ENCODE peak calls at places on chromosomes 16 and 17, in six cellular contexts. One of them, this sample, is unnamed. For H3K4me1, the result is how much of the 10 kb centered on the place peaks cover.

GRCh38 chr16:49556252-49557069 is 182.9 kb downstream of the C16orf78 start:
- DNase-seq in CD8-positive, alpha-beta memory T cell: no peak
- DNase-seq in HepG2: peak
- DNase-seq in aorta: no peak
- DNase-seq in GM12878: no peak
- DNase-seq in right cardiac atrium: no peak
- DNase-seq in this sample: no peak

GRCh38 chr16:12794486-12795399 is 8.9 kb downstream of the CPPED1 start:
- DNase-seq in CD8-positive, alpha-beta memory T cell: no peak
- DNase-seq in HepG2: no peak
- DNase-seq in aorta: no peak
- DNase-seq in GM12878: no peak
- DNase-seq in right cardiac atrium: peak
- DNase-seq in this sample: no peak

GRCh38 chr17:75844530-75845057 is 390 bp upstream of the UNC13D start:
- DNase-seq in CD8-positive, alpha-beta memory T cell: no peak
- DNase-seq in HepG2: peak
- DNase-seq in aorta: no peak
- DNase-seq in GM12878: no peak
- DNase-seq in right cardiac atrium: peak
- DNase-seq in this sample: peak

GRCh38 chr17:10803830-10804498 is at the start of gene TMEM238L:
- DNase-seq in CD8-positive, alpha-beta memory T cell: no peak
- DNase-seq in HepG2: no peak
- DNase-seq in aorta: no peak
- DNase-seq in GM12878: no peak
- DNase-seq in right cardiac atrium: no peak
- DNase-seq in this sample: peak

GRCh38 chr17:29241015-29241963 is 5.4 kb upstream of the CRYBA1 start:
- DNase-seq in CD8-positive, alpha-beta memory T cell: no peak
- DNase-seq in HepG2: peak
- DNase-seq in aorta: peak
- DNase-seq in GM12878: no peak
- DNase-seq in right cardiac atrium: peak
- DNase-seq in this sample: peak

GRCh38 chr16:64738321-64738960 is 383.4 kb downstream of the CDH11 start:
- DNase-seq in CD8-positive, alpha-beta memory T cell: no peak
- DNase-seq in HepG2: no peak
- DNase-seq in aorta: no peak
- DNase-seq in GM12878: no peak
- DNase-seq in right cardiac atrium: no peak
- DNase-seq in this sample: no peak

GRCh38 chr17:75078097-75079022 is 9.4 kb upstream of the SLC16A5 start:
- DNase-seq in CD8-positive, alpha-beta memory T cell: no peak
- DNase-seq in HepG2: no peak
- DNase-seq in aorta: peak
- DNase-seq in GM12878: peak
- DNase-seq in right cardiac atrium: no peak
- DNase-seq in this sample: no peak

GRCh38 chr16:14309001-14309886 is 238.1 kb downstream of the MRTFB start:
- DNase-seq in CD8-positive, alpha-beta memory T cell: no peak
- DNase-seq in HepG2: no peak
- DNase-seq in aorta: peak
- DNase-seq in GM12878: no peak
- DNase-seq in right cardiac atrium: no peak
- DNase-seq in this sample: no peak

GRCh38 chr17:21353326-21354010 is 22.7 kb upstream of the KCNJ12 start:
- DNase-seq in CD8-positive, alpha-beta memory T cell: no peak
- DNase-seq in HepG2: no peak
- DNase-seq in aorta: peak
- DNase-seq in GM12878: no peak
- DNase-seq in right cardiac atrium: no peak
- DNase-seq in this sample: no peak

GRCh38 chr16:69324013-69324531 is 6.3 kb downstream of the PDF start:
- DNase-seq in CD8-positive, alpha-beta memory T cell: no peak
- DNase-seq in HepG2: no peak
- DNase-seq in aorta: peak
- DNase-seq in GM12878: no peak
- DNase-seq in right cardiac atrium: peak
- DNase-seq in this sample: peak

GRCh38 chr16:67940436-67941089 is 3.4 kb downstream of the LCAT start:
- DNase-seq in CD8-positive, alpha-beta memory T cell: no peak
- DNase-seq in HepG2: no peak
- DNase-seq in aorta: no peak
- DNase-seq in GM12878: no peak
- DNase-seq in right cardiac atrium: no peak
- DNase-seq in this sample: no peak
- H3K4me1 ChIP-seq in CD8-positive, alpha-beta memory T cell: under half
- H3K4me1 ChIP-seq in HepG2: half or more
- H3K4me1 ChIP-seq in aorta: under half
- H3K4me1 ChIP-seq in GM12878: under half
- H3K4me1 ChIP-seq in right cardiac atrium: under half
- H3K4me1 ChIP-seq in this sample: under half

GRCh38 chr17:43545383-43545632 is 832 bp downstream of the ETV4 start:
- DNase-seq in CD8-positive, alpha-beta memory T cell: peak
- DNase-seq in HepG2: no peak
- DNase-seq in aorta: peak
- DNase-seq in GM12878: no peak
- DNase-seq in right cardiac atrium: peak
- DNase-seq in this sample: peak

GRCh38 chr17:43547659-43548256 is 1.6 kb upstream of the ETV4 start:
- DNase-seq in CD8-positive, alpha-beta memory T cell: no peak
- DNase-seq in HepG2: no peak
- DNase-seq in aorta: no peak
- DNase-seq in GM12878: no peak
- DNase-seq in right cardiac atrium: no peak
- DNase-seq in this sample: no peak

GRCh38 chr17:43548689-43549379 is 2.7 kb upstream of the ETV4 start:
- DNase-seq in CD8-positive, alpha-beta memory T cell: no peak
- DNase-seq in HepG2: no peak
- DNase-seq in aorta: no peak
- DNase-seq in GM12878: no peak
- DNase-seq in right cardiac atrium: no peak
- DNase-seq in this sample: no peak

GRCh38 chr17:43547189-43547550 is 1.0 kb upstream of the ETV4 start:
- DNase-seq in CD8-positive, alpha-beta memory T cell: no peak
- DNase-seq in HepG2: no peak
- DNase-seq in aorta: no peak
- DNase-seq in GM12878: no peak
- DNase-seq in right cardiac atrium: no peak
- DNase-seq in this sample: no peak

GRCh38 chr17:43546317-43547188 is at the start of gene ETV4:
- DNase-seq in CD8-positive, alpha-beta memory T cell: peak
- DNase-seq in HepG2: peak
- DNase-seq in aorta: peak
- DNase-seq in GM12878: peak
- DNase-seq in right cardiac atrium: peak
- DNase-seq in this sample: peak
- H3K4me1 ChIP-seq in CD8-positive, alpha-beta memory T cell: under half
- H3K4me1 ChIP-seq in HepG2: half or more
- H3K4me1 ChIP-seq in aorta: under half
- H3K4me1 ChIP-seq in GM12878: under half
- H3K4me1 ChIP-seq in right cardiac atrium: under half
- H3K4me1 ChIP-seq in this sample: under half

GRCh38 chr17:39939031-39939430 is 11.5 kb downstream of the LRRC3C start:
- DNase-seq in CD8-positive, alpha-beta memory T cell: no peak
- DNase-seq in HepG2: no peak
- DNase-seq in aorta: no peak
- DNase-seq in GM12878: no peak
- DNase-seq in right cardiac atrium: no peak
- DNase-seq in this sample: no peak

GRCh38 chr17:39935896-39936295 is 8.4 kb downstream of the LRRC3C start:
- DNase-seq in CD8-positive, alpha-beta memory T cell: no peak
- DNase-seq in HepG2: no peak
- DNase-seq in aorta: no peak
- DNase-seq in GM12878: no peak
- DNase-seq in right cardiac atrium: no peak
- DNase-seq in this sample: no peak

GRCh38 chr17:39939588-39940419 is 12.3 kb downstream of the LRRC3C start:
- DNase-seq in CD8-positive, alpha-beta memory T cell: no peak
- DNase-seq in HepG2: no peak
- DNase-seq in aorta: no peak
- DNase-seq in GM12878: peak
- DNase-seq in right cardiac atrium: no peak
- DNase-seq in this sample: no peak

GRCh38 chr17:39937462-39937861 is 9.9 kb downstream of the LRRC3C start:
- DNase-seq in CD8-positive, alpha-beta memory T cell: no peak
- DNase-seq in HepG2: no peak
- DNase-seq in aorta: no peak
- DNase-seq in GM12878: no peak
- DNase-seq in right cardiac atrium: no peak
- DNase-seq in this sample: no peak

GRCh38 chr17:39938140-39938869 is 10.8 kb downstream of the LRRC3C start:
- DNase-seq in CD8-positive, alpha-beta memory T cell: no peak
- DNase-seq in HepG2: peak
- DNase-seq in aorta: no peak
- DNase-seq in GM12878: peak
- DNase-seq in right cardiac atrium: no peak
- DNase-seq in this sample: no peak
- H3K4me1 ChIP-seq in CD8-positive, alpha-beta memory T cell: under half
- H3K4me1 ChIP-seq in HepG2: half or more
- H3K4me1 ChIP-seq in aorta: under half
- H3K4me1 ChIP-seq in GM12878: under half
- H3K4me1 ChIP-seq in right cardiac atrium: under half
- H3K4me1 ChIP-seq in this sample: under half

GRCh38 chr17:40559954-40560591 is 5.2 kb downstream of the CCR7 start:
- DNase-seq in CD8-positive, alpha-beta memory T cell: peak
- DNase-seq in HepG2: peak
- DNase-seq in aorta: peak
- DNase-seq in GM12878: peak
- DNase-seq in right cardiac atrium: peak
- DNase-seq in this sample: peak
- H3K4me1 ChIP-seq in CD8-positive, alpha-beta memory T cell: half or more
- H3K4me1 ChIP-seq in HepG2: half or more
- H3K4me1 ChIP-seq in aorta: under half
- H3K4me1 ChIP-seq in GM12878: under half
- H3K4me1 ChIP-seq in right cardiac atrium: under half
- H3K4me1 ChIP-seq in this sample: under half

DNA sequence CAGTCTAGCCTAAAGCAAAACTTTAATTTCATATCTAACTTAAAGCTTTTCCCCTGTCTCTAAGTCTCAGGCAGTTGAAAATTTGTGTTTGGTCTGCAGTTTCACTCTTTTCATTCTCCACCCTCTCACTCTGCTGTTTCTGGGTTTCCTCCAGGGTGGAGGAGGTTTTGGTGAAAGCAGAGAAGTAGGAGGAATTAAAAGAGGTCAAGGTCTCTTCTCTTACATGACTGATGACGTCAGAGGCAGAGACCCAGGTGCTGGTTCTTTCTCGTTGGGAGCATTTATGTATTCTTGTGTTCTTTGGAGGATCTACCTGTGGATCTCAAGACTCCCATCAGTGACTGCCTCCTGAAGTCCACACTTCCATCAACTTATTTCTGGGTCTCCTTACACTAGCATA is 2.4 kb upstream of the PSMD11 start:
- DNase-seq in CD8-positive, alpha-beta memory T cell: no peak
- DNase-seq in HepG2: no peak
- DNase-seq in aorta: no peak
- DNase-seq in GM12878: no peak
- DNase-seq in right cardiac atrium: no peak
- DNase-seq in this sample: no peak
- H3K4me1 ChIP-seq in CD8-positive, alpha-beta memory T cell: under half
- H3K4me1 ChIP-seq in HepG2: under half
- H3K4me1 ChIP-seq in aorta: under half
- H3K4me1 ChIP-seq in GM12878: under half
- H3K4me1 ChIP-seq in right cardiac atrium: under half
- H3K4me1 ChIP-seq in this sample: under half

DNA sequence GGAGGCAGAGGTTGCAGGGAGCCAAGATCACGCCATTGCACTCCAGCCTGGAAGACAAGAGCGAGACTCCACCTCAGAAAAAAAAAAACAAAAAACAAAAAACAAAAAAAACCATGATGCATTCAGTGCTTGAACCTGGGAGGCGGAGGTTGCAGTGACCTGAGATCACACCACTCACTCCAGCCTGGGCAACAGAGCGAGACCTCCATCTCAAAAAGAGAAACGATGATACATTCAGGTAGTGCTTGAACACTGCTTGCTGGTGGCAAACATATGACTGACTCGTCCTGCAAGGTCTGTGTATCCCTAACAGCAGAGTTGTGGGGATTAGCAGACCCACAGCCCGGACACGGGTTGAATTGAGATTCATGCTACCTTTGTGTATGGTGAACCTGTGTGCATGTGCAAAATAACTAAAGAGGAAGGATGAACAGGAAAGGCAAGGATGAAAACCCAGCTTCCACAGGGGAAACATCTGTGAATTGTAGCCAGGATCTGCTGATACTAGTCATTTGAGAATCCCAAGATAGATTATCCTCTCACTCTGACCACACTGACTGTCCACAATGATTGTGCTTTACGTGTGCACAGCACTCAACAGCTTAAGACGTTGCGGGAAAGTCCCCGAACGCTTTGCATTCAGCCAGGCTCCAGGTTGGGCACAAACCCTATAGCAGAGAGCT is 52.4 kb upstream of the MRPS23 start:
- DNase-seq in CD8-positive, alpha-beta memory T cell: no peak
- DNase-seq in HepG2: no peak
- DNase-seq in aorta: no peak
- DNase-seq in GM12878: peak
- DNase-seq in right cardiac atrium: no peak
- DNase-seq in this sample: no peak
- H3K4me1 ChIP-seq in CD8-positive, alpha-beta memory T cell: under half
- H3K4me1 ChIP-seq in HepG2: half or more
- H3K4me1 ChIP-seq in aorta: under half
- H3K4me1 ChIP-seq in GM12878: half or more
- H3K4me1 ChIP-seq in right cardiac atrium: under half
- H3K4me1 ChIP-seq in this sample: half or more

This sample was measured in mucosa of descending colon.